ENCODE peak calls at places on chromosomes 11 and 22, in six cellular contexts. I is HAP-1, M is A673, J is aorta, R is lung, H is sigmoid colon. E is an unnamed sample.

GRCh38 chr11:33716236-33716635 is 15.6 kb upstream of the C11orf91 start:
- DNase-seq in I (no peak), M (peak; percentile 70), J (no peak), R (no peak), H (no peak), E (no peak)

GRCh38 chr11:64089915-64090810 is 54.4 kb downstream of the FLRT1 start:
- DNase-seq in I (no peak), M (no peak), J (no peak), R (no peak), H (no peak), E (no peak)

GRCh38 chr11:85766801-85767200 is 44.1 kb downstream of the SYTL2 start:
- DNase-seq in I (no peak), M (no peak), J (no peak), R (no peak), H (no peak), E (no peak)

GRCh38 chr22:46292173-46292572 is 4.5 kb upstream of the GTSE1 start:
- DNase-seq in I (no peak), M (no peak), J (no peak), R (no peak), H (no peak), E (no peak)

GRCh38 chr11:64792482-64792881 is 10.5 kb downstream of the MAP4K2 start:
- DNase-seq in I (no peak), M (no peak), J (no peak), R (no peak), H (no peak), E (no peak)

GRCh38 chr11:133271206-133271605 is 261.1 kb downstream of the OPCML start:
- DNase-seq in I (no peak), M (no peak), J (no peak), R (no peak), H (no peak), E (no peak)

GRCh38 chr22:23217171-23218052 is 37.1 kb downstream of the BCR start:
- DNase-seq in I (no peak), M (no peak), J (peak; percentile 49), R (no peak), H (no peak), E (no peak)

GRCh38 chr11:93573184-93573583 is 30.0 kb upstream of the SMCO4 start:
- DNase-seq in I (no peak), M (no peak), J (no peak), R (no peak), H (no peak), E (no peak)

GRCh38 chr11:117735350-117735977 is 61.6 kb downstream of the DSCAML1 start:
- DNase-seq in I (no peak), M (no peak), J (no peak), R (no peak), H (no peak), E (no peak)

GRCh38 chr22:24965822-24966626 is 13.5 kb downstream of the KIAA1671 start:
- DNase-seq in I (no peak), M (no peak), J (no peak), R (peak; percentile 74), H (no peak), E (no peak)

GRCh38 chr22:17087176-17088131 is 2.7 kb downstream of the IL17RA start:
- DNase-seq in I (no peak), M (no peak), J (no peak), R (no peak), H (peak; percentile 50), E (no peak)

GRCh38 chr22:36457688-36458450 is 23.6 kb downstream of the TXN2 start:
- DNase-seq in I (no peak), M (no peak), J (peak; percentile 81), R (no peak), H (peak; percentile 83), E (no peak)

GRCh38 chr11:66012946-66013761 is 1.3 kb downstream of the CST6 start:
- DNase-seq in I (no peak), M (no peak), J (peak; percentile 66), R (no peak), H (no peak), E (no peak)

GRCh38 chr22:45435544-45436139 is 22.1 kb downstream of the RIBC2 start:
- DNase-seq in I (peak; percentile 92), M (peak; percentile 89), J (peak; percentile 91), R (peak; percentile 87), H (peak; percentile 95), E (peak; percentile 83)

GRCh38 chr11:61666684-61667297 is 13.4 kb upstream of the DAGLA start:
- DNase-seq in I (no peak), M (no peak), J (no peak), R (no peak), H (no peak), E (no peak)

GRCh38 chr11:86737752-86738151 is 62.6 kb upstream of the PRSS23 start:
- DNase-seq in I (no peak), M (no peak), J (no peak), R (no peak), H (no peak), E (no peak)

GRCh38 chr11:14773755-14774154 is 118.3 kb downstream of the CYP2R1 start:
- DNase-seq in I (peak; percentile 11), M (peak; percentile 58), J (no peak), R (no peak), H (no peak), E (no peak)

GRCh38 chr11:117825538-117826359 is 1.2 kb upstream of the FXYD2 start:
- DNase-seq in I (peak; percentile 3), M (no peak), J (peak; percentile 33), R (no peak), H (peak; percentile 53), E (no peak)

GRCh38 chr11:117945047-117945820 is 16.0 kb upstream of the TMPRSS13 start:
- DNase-seq in I (no peak), M (no peak), J (no peak), R (peak; percentile 23), H (no peak), E (no peak)

GRCh38 chr11:128709402-128709801 is 15.5 kb downstream of the FLI1 start:
- DNase-seq in I (no peak), M (peak; percentile 72), J (no peak), R (no peak), H (no peak), E (no peak)

GRCh38 chr11:12169822-12170221 is 59.4 kb downstream of the MICAL2 start:
- DNase-seq in I (no peak), M (no peak), J (no peak), R (no peak), H (no peak), E (no peak)

GRCh38 chr11:12170501-12170900 is 60.1 kb downstream of the MICAL2 start:
- DNase-seq in I (no peak), M (no peak), J (no peak), R (no peak), H (no peak), E (no peak)

GRCh38 chr11:12172493-12173013 is 62.2 kb downstream of the MICAL2 start:
- DNase-seq in I (no peak), M (no peak), J (no peak), R (no peak), H (no peak), E (no peak)

GRCh38 chr11:12171921-12172320 is 61.5 kb downstream of the MICAL2 start:
- DNase-seq in I (no peak), M (no peak), J (no peak), R (no peak), H (no peak), E (no peak)

DNA sequence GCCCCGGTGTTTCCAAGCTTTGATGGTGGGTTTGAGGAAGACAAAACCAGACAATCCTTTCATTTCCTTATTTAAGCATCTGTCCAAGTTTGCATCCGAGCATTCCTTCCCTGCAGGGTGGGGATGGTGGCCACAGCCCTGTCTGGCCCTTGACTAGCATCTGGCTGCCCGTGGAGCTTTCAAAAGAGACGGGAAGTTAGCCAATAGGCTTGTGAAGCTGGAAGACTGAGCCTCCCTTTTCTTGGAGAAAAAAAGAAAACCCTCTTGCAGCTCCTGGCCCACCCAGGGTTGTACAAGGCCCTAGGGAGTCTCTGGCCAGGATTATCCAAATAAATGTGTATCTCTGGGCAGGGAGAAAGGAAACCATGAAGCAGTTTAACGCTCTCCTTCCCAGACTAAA is 60.6 kb downstream of the MICAL2 start:
- DNase-seq in I (peak; percentile 36), M (peak; percentile 26), J (peak; percentile 79), R (no peak), H (peak; percentile 81), E (no peak)
- H3K4me1 ChIP-seq in I (no peaks in the 10 kb centered on the region), M (peaks cover 6% of the 10 kb centered on the region), J (peaks cover 3% of the 10 kb centered on the region), R (peaks cover 8% of the 10 kb centered on the region), H (peaks cover 60% of the 10 kb centered on the region), E (no peaks in the 10 kb centered on the region)

GRCh38 chr11:36454991-36455611 is 55.0 kb downstream of the TRAF6 start:
- DNase-seq in I (peak; percentile 48), M (peak; percentile 88), J (no peak), R (no peak), H (no peak), E (no peak)

GRCh38 chr11:36454551-36454950 is 55.5 kb downstream of the TRAF6 start:
- DNase-seq in I (no peak), M (no peak), J (no peak), R (no peak), H (no peak), E (no peak)

GRCh38 chr11:36453678-36454077 is 56.4 kb downstream of the TRAF6 start:
- DNase-seq in I (no peak), M (no peak), J (no peak), R (no peak), H (no peak), E (no peak)

GRCh38 chr11:36456136-36456535 is 53.9 kb downstream of the TRAF6 start:
- DNase-seq in I (no peak), M (no peak), J (no peak), R (no peak), H (no peak), E (no peak)

GRCh38 chr11:36455658-36456111 is 54.4 kb downstream of the TRAF6 start:
- DNase-seq in I (no peak), M (peak; percentile 89), J (peak; percentile 94), R (no peak), H (peak; percentile 87), E (peak; percentile 47)
- H3K4me1 ChIP-seq in I (peaks cover 6% of the 10 kb centered on the region), M (peaks cover 19% of the 10 kb centered on the region), J (peaks cover 2% of the 10 kb centered on the region), R (peaks cover 14% of the 10 kb centered on the region), H (no peaks in the 10 kb centered on the region), E (peaks cover 9% of the 10 kb centered on the region)

GRCh38 chr22:20550057-20550817 is 42.8 kb downstream of the MED15 start:
- DNase-seq in I (no peak), M (no peak), J (no peak), R (no peak), H (peak; percentile 46), E (no peak)
- H3K4me1 ChIP-seq in I (no peaks in the 10 kb centered on the region), M (peaks cover 41% of the 10 kb centered on the region), J (peaks cover 4% of the 10 kb centered on the region), R (peaks cover 44% of the 10 kb centered on the region), H (peaks cover 70% of the 10 kb centered on the region), E (peaks cover 53% of the 10 kb centered on the region)

GRCh38 chr11:74412733-74413359 is 14.6 kb upstream of the PGM2L1 start:
- DNase-seq in I (no peak), M (no peak), J (no peak), R (no peak), H (no peak), E (no peak)

GRCh38 chr11:74417860-74418508 is 19.8 kb upstream of the PGM2L1 start:
- DNase-seq in I (no peak), M (peak; percentile 33), J (no peak), R (no peak), H (no peak), E (no peak)

GRCh38 chr11:74417379-74417804 is 19.2 kb upstream of the PGM2L1 start:
- DNase-seq in I (peak; percentile 47), M (peak; percentile 41), J (no peak), R (peak; percentile 35), H (no peak), E (no peak)

DNA sequence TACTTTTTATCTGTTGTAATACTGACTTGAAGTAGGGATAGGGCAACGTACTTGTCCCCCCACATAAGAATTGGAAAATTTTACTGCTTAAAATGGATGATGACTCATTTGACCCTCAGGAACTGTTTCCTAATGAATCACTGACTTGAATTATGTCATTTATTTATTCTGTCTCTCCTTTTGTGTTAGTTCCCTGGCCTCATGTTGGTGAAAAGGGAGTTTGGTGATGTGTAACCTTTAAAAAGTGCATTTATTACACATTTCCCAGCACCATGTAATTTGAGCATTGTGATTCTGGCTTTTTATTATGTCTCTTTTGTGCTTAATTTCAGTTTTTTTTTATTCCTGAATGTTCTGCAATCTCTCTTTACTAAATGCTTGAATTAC is 20.3 kb upstream of the PGM2L1 start:
- DNase-seq in I (no peak), M (peak; percentile 91), J (no peak), R (no peak), H (no peak), E (no peak)
- H3K4me1 ChIP-seq in I (peaks cover 22% of the 10 kb centered on the region), M (peaks cover 21% of the 10 kb centered on the region), J (peaks cover 3% of the 10 kb centered on the region), R (peaks cover 7% of the 10 kb centered on the region), H (peaks cover 26% of the 10 kb centered on the region), E (no peaks in the 10 kb centered on the region)

E was measured in BE2C.